ENCODE peak calls at places on chromosomes 5 and 9, in four cellular contexts. One of them, this sample, is unnamed.

GRCh38 chr5:173689713-173690360 is 73.4 kb upstream of the BOD1 start:
- DNase-seq in prostate gland: no peak
- DNase-seq in cardiac muscle cell: peak; percentile 7
- DNase-seq in GM23338: no peak
- DNase-seq in this sample: no peak

GRCh38 chr5:78621269-78621871 is 27.2 kb downstream of the LHFPL2 start:
- DNase-seq in cardiac muscle cell: no peak
- DNase-seq in prostate gland: no peak
- DNase-seq in GM23338: no peak
- DNase-seq in this sample: no peak

GRCh38 chr5:89283758-89284493 is 400.9 kb upstream of the MEF2C start:
- DNase-seq in prostate gland: no peak
- DNase-seq in cardiac muscle cell: no peak
- DNase-seq in GM23338: peak; percentile 62
- DNase-seq in this sample: no peak

GRCh38 chr5:117299940-117300339 is 725.3 kb upstream of the SEMA6A start:
- DNase-seq in prostate gland: no peak
- DNase-seq in cardiac muscle cell: no peak
- DNase-seq in GM23338: no peak
- DNase-seq in this sample: no peak

GRCh38 chr5:137040641-137041340 is 458.3 kb downstream of the SPOCK1 start:
- DNase-seq in GM23338: no peak
- DNase-seq in cardiac muscle cell: no peak
- DNase-seq in prostate gland: no peak
- DNase-seq in this sample: no peak

GRCh38 chr5:61051267-61051666 is 106.3 kb downstream of the NDUFAF2 start:
- DNase-seq in GM23338: no peak
- DNase-seq in cardiac muscle cell: peak; percentile 45
- DNase-seq in prostate gland: no peak
- DNase-seq in this sample: no peak

GRCh38 chr5:38193015-38193581 is 65.3 kb upstream of the EGFLAM start:
- DNase-seq in prostate gland: peak; percentile 43
- DNase-seq in cardiac muscle cell: peak; percentile 78
- DNase-seq in GM23338: peak; percentile 85
- DNase-seq in this sample: no peak

GRCh38 chr5:78647411-78647818 is 1.2 kb downstream of the LHFPL2 start:
- DNase-seq in prostate gland: no peak
- DNase-seq in GM23338: peak; percentile 35
- DNase-seq in cardiac muscle cell: peak; percentile 58
- DNase-seq in this sample: peak; percentile 34

GRCh38 chr5:83871533-83872380 is 151.1 kb upstream of the HAPLN1 start:
- DNase-seq in cardiac muscle cell: no peak
- DNase-seq in prostate gland: no peak
- DNase-seq in GM23338: peak; percentile 23
- DNase-seq in this sample: no peak

GRCh38 chr9:80874276-80874675 is 815.1 kb downstream of the TLE1 start:
- DNase-seq in GM23338: no peak
- DNase-seq in cardiac muscle cell: peak; percentile 31
- DNase-seq in prostate gland: no peak
- DNase-seq in this sample: peak; percentile 90

GRCh38 chr9:72817413-72817812 is 135.4 kb downstream of the ALDH1A1 start:
- DNase-seq in cardiac muscle cell: no peak
- DNase-seq in prostate gland: no peak
- DNase-seq in GM23338: no peak
- DNase-seq in this sample: no peak

GRCh38 chr5:111765613-111766012 is 8.6 kb upstream of the NREP start:
- DNase-seq in cardiac muscle cell: no peak
- DNase-seq in prostate gland: no peak
- DNase-seq in GM23338: no peak
- DNase-seq in this sample: no peak

GRCh38 chr5:144598451-144599068 is 427.9 kb downstream of the KCTD16 start:
- DNase-seq in cardiac muscle cell: no peak
- DNase-seq in GM23338: peak; percentile 56
- DNase-seq in prostate gland: no peak
- DNase-seq in this sample: no peak

GRCh38 chr5:94849821-94850736 is 231.6 kb downstream of the SLF1 start:
- DNase-seq in GM23338: peak; percentile 87
- DNase-seq in cardiac muscle cell: peak; percentile 79
- DNase-seq in prostate gland: no peak
- DNase-seq in this sample: peak; percentile 44

GRCh38 chr5:126846344-126846743 is 69.4 kb downstream of the LMNB1 start:
- DNase-seq in prostate gland: no peak
- DNase-seq in cardiac muscle cell: peak; percentile 64
- DNase-seq in GM23338: peak; percentile 56
- DNase-seq in this sample: no peak

GRCh38 chr5:36357391-36357790 is 55.7 kb upstream of the RANBP3L start:
- DNase-seq in cardiac muscle cell: peak; percentile 94
- DNase-seq in GM23338: no peak
- DNase-seq in prostate gland: no peak
- DNase-seq in this sample: no peak

GRCh38 chr9:1335174-1335573 is 285.0 kb downstream of the DMRT2 start:
- DNase-seq in GM23338: no peak
- DNase-seq in prostate gland: no peak
- DNase-seq in cardiac muscle cell: no peak
- DNase-seq in this sample: no peak

GRCh38 chr5:55604611-55605067 is 69.9 kb upstream of the PLPP1 start:
- DNase-seq in prostate gland: no peak
- DNase-seq in cardiac muscle cell: peak; percentile 66
- DNase-seq in GM23338: no peak
- DNase-seq in this sample: peak; percentile 55

GRCh38 chr5:90221947-90222346 is 187.6 kb downstream of the CETN3 start:
- DNase-seq in prostate gland: no peak
- DNase-seq in cardiac muscle cell: no peak
- DNase-seq in GM23338: no peak
- DNase-seq in this sample: peak; percentile 36

GRCh38 chr9:36136894-36137391 is 410 bp downstream of the GLIPR2 start:
- DNase-seq in cardiac muscle cell: no peak
- DNase-seq in GM23338: peak; percentile 47
- DNase-seq in prostate gland: no peak
- DNase-seq in this sample: no peak
- H3K4me1 ChIP-seq in cardiac muscle cell: no peaks in the 10 kb centered on the region
- H3K4me1 ChIP-seq in GM23338: peaks cover 29% of the 10 kb centered on the region
- H3K4me1 ChIP-seq in prostate gland: no peaks in the 10 kb centered on the region
- H3K4me1 ChIP-seq in this sample: peaks cover 10% of the 10 kb centered on the region

DNA sequence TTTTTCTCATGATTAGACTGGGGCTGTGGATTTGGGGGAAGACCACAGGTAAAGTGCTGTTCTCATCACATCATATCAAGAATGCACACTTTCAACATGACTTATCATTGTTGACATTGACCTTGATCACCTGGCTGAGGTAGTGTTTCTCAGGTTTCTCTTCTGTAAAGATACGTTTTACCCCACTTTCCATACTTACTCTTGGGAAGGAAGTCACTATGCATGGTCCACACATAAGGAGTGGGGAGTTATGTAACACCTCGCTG is 9.8 kb downstream of the NDFIP1 start:
- DNase-seq in prostate gland: no peak
- DNase-seq in cardiac muscle cell: no peak
- DNase-seq in GM23338: no peak
- DNase-seq in this sample: no peak
- H3K4me1 ChIP-seq in prostate gland: no peaks in the 10 kb centered on the region
- H3K4me1 ChIP-seq in cardiac muscle cell: peaks cover 9% of the 10 kb centered on the region
- H3K4me1 ChIP-seq in GM23338: peaks cover 22% of the 10 kb centered on the region
- H3K4me1 ChIP-seq in this sample: peaks cover 5% of the 10 kb centered on the region

GRCh38 chr9:134809296-134809695 is 71.3 kb upstream of the FCN2 start:
- DNase-seq in GM23338: no peak
- DNase-seq in prostate gland: no peak
- DNase-seq in cardiac muscle cell: no peak
- DNase-seq in this sample: no peak
- H3K4me1 ChIP-seq in GM23338: peaks cover 12% of the 10 kb centered on the region
- H3K4me1 ChIP-seq in prostate gland: no peaks in the 10 kb centered on the region
- H3K4me1 ChIP-seq in cardiac muscle cell: peaks cover 12% of the 10 kb centered on the region
- H3K4me1 ChIP-seq in this sample: no peaks in the 10 kb centered on the region

GRCh38 chr9:126720661-126721530 is 83.9 kb upstream of the ZBTB43 start:
- DNase-seq in GM23338: no peak
- DNase-seq in prostate gland: no peak
- DNase-seq in cardiac muscle cell: no peak
- DNase-seq in this sample: no peak

GRCh38 chr9:126722922-126723806 is 81.7 kb upstream of the ZBTB43 start:
- DNase-seq in prostate gland: peak; percentile 36
- DNase-seq in GM23338: peak; percentile 70
- DNase-seq in cardiac muscle cell: peak; percentile 50
- DNase-seq in this sample: no peak

GRCh38 chr9:126721531-126722098 is 83.2 kb upstream of the ZBTB43 start:
- DNase-seq in GM23338: no peak
- DNase-seq in cardiac muscle cell: no peak
- DNase-seq in prostate gland: no peak
- DNase-seq in this sample: no peak

GRCh38 chr9:126722252-126722921 is 82.5 kb upstream of the ZBTB43 start:
- DNase-seq in cardiac muscle cell: peak; percentile 70
- DNase-seq in GM23338: peak; percentile 95
- DNase-seq in prostate gland: peak; percentile 74
- DNase-seq in this sample: no peak

GRCh38 chr9:126719677-126720435 is 85.0 kb upstream of the ZBTB43 start:
- DNase-seq in cardiac muscle cell: peak; percentile 85
- DNase-seq in prostate gland: peak; percentile 36
- DNase-seq in GM23338: peak; percentile 98
- DNase-seq in this sample: peak; percentile 73
- H3K4me1 ChIP-seq in cardiac muscle cell: peaks cover 12% of the 10 kb centered on the region
- H3K4me1 ChIP-seq in prostate gland: no peaks in the 10 kb centered on the region
- H3K4me1 ChIP-seq in GM23338: peaks cover 22% of the 10 kb centered on the region
- H3K4me1 ChIP-seq in this sample: no peaks in the 10 kb centered on the region

GRCh38 chr5:119385136-119386128 is 29.6 kb downstream of the TNFAIP8 start:
- DNase-seq in prostate gland: no peak
- DNase-seq in cardiac muscle cell: no peak
- DNase-seq in GM23338: no peak
- DNase-seq in this sample: no peak
- H3K4me1 ChIP-seq in prostate gland: no peaks in the 10 kb centered on the region
- H3K4me1 ChIP-seq in cardiac muscle cell: peaks cover 46% of the 10 kb centered on the region
- H3K4me1 ChIP-seq in GM23338: peaks cover 20% of the 10 kb centered on the region
- H3K4me1 ChIP-seq in this sample: peaks cover 13% of the 10 kb centered on the region

DNA sequence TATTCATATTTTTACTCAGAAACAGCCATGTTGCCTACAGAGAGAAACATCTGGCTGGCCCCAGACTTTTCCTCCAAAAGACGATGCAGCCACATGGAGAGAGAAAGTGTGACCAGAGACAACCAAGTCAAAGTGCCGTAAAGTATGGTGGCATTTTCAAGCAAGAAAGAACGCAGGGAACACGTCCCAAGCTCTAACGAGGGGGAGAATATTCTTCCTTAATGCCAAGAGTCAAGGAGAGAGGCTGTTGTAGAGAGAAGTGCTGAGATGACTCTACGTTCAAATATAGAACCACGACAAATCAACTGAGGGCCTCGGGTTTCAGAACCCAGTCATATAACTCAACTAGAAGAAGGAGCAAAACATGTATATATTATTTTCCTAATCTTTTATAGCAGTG is 55.9 kb downstream of the FNBP1 start:
- DNase-seq in GM23338: no peak
- DNase-seq in cardiac muscle cell: no peak
- DNase-seq in prostate gland: no peak
- DNase-seq in this sample: no peak
- H3K4me1 ChIP-seq in GM23338: peaks cover 22% of the 10 kb centered on the region
- H3K4me1 ChIP-seq in cardiac muscle cell: peaks cover 7% of the 10 kb centered on the region
- H3K4me1 ChIP-seq in prostate gland: no peaks in the 10 kb centered on the region
- H3K4me1 ChIP-seq in this sample: peaks cover 3% of the 10 kb centered on the region

DNA sequence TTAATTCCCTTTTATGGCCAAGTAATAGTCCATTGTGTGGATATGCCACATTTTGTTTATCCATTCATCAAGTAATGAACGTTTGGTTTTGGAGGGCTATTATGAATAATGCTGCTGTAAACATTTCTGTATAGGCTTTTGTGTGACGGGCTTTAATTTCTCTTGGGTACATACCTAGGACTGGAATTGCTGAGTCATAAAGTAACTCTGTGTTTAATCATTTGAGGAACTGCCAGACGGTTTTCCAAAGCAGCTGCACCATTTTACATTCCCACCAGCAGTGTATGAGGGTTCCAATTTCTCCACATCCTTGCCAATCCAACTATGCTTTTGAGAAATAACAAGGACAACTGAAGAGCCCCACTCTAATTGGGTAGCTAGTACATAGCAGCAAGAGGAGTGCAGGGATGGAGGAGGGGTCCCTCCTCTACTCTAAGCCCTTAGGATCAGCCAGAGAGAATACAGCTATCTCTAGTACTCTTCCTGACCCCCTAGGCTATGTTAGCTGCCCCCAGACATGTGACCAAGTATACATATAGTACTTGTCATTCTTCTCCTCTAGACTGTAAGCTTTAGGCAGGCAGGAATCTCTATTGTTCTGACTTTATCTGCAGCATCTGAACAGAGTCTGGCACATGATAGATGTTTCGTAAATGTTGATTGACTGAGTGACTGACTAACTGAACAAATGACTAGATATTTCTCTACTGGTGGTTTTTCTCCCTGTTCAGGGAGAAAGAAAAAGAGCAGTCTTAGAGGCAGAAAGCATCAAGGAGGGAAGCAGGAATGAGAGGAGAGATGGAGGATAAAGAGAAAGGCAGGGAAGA is 22.1 kb upstream of the MATR3 start:
- DNase-seq in prostate gland: no peak
- DNase-seq in cardiac muscle cell: peak; percentile 93
- DNase-seq in GM23338: no peak
- DNase-seq in this sample: peak; percentile 83
- H3K4me1 ChIP-seq in prostate gland: peaks cover 13% of the 10 kb centered on the region
- H3K4me1 ChIP-seq in cardiac muscle cell: peaks cover 52% of the 10 kb centered on the region
- H3K4me1 ChIP-seq in GM23338: peaks cover 25% of the 10 kb centered on the region
- H3K4me1 ChIP-seq in this sample: peaks cover 15% of the 10 kb centered on the region

DNA sequence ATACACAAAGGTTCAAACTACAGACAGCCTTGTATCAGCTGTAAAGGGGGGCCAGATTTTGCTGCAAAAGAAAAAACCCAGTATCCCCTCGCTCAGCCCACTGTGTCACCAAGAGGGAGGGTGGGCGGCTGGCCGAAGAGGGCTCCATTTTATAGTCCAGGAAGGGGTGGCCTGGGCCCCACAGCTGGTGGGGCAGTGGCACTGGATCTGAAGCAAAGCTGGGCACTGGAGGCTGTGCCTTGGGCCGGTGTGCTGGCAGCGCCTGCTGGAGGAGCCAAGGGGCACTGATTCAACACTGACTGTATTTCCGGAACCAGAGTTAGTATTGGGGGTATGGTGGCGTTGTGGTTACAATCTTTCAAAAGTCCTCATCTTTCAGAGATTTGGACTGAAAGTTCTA is 9.1 kb downstream of the BRD3 start:
- DNase-seq in GM23338: no peak
- DNase-seq in cardiac muscle cell: no peak
- DNase-seq in prostate gland: no peak
- DNase-seq in this sample: peak; percentile 37
- H3K4me1 ChIP-seq in GM23338: peaks cover 2% of the 10 kb centered on the region
- H3K4me1 ChIP-seq in cardiac muscle cell: peaks cover 20% of the 10 kb centered on the region
- H3K4me1 ChIP-seq in prostate gland: peaks cover 54% of the 10 kb centered on the region
- H3K4me1 ChIP-seq in this sample: peaks cover 23% of the 10 kb centered on the region

DNA sequence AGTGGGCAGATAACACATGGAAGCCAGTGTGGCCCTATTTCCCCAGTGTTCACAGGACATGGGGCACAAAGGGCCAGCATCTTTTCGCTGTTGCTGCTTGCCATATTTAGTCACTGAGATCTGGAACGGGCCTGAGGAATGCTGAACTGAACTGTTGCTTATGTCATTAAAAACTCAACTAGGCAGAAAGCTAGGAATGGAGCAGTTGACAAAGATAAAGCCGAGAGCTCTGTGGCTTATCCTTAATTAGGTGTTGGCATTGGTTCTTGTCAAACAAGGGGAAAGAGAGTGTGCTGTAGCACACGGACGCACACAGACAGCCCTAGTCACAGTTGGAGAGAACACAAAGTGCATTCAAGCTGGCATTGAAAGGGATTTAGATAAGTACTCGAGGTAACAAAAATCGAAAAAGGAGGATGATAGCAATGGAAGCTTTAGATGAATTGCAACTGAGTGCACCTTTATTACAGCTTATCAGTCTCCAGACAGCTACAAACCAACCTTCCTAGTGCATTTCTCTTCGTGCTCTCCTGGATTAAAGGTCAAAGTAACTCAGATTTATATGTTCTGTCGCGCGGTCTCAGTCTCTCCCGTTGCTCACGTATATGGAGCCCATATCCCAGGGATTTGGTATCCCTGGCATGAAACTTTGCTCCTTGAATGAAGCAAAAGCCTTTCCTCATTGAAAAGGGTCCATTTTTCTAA is 450.2 kb upstream of the ZNF608 start:
- DNase-seq in prostate gland: no peak
- DNase-seq in cardiac muscle cell: no peak
- DNase-seq in GM23338: no peak
- DNase-seq in this sample: no peak
- H3K4me1 ChIP-seq in prostate gland: no peaks in the 10 kb centered on the region
- H3K4me1 ChIP-seq in cardiac muscle cell: peaks cover 59% of the 10 kb centered on the region
- H3K4me1 ChIP-seq in GM23338: peaks cover 52% of the 10 kb centered on the region
- H3K4me1 ChIP-seq in this sample: no peaks in the 10 kb centered on the region